ENCODE peak calls at places on chromosomes 3 and 15, in four cellular contexts. F is left lung, M is astrocyte of the spinal cord, H is HFFc6. V is an unnamed sample.

GRCh38 chr3:189797103-189797850 is 166.1 kb downstream of the TP63 start:
- DNase-seq in F (no peak), M (no peak), H (no peak), V (no peak)

GRCh38 chr15:38414351-38414750 is 39.6 kb upstream of the FAM98B start:
- DNase-seq in F (no peak), M (peak), H (peak), V (no peak)

GRCh38 chr15:62524848-62525247 is 359.8 kb upstream of the C2CD4B start:
- DNase-seq in F (no peak), M (no peak), H (peak), V (no peak)

GRCh38 chr3:25885544-25885943 is 95.7 kb downstream of the OXSM start:
- DNase-seq in F (no peak), M (no peak), H (no peak), V (no peak)

GRCh38 chr15:63501256-63502089 is 2.9 kb upstream of the USP3 start:
- DNase-seq in F (peak), M (peak), H (peak), V (peak)

GRCh38 chr15:78906310-78906608 is 33.6 kb downstream of the MORF4L1 start:
- DNase-seq in F (no peak), M (peak), H (peak), V (no peak)

GRCh38 chr15:49990835-49991540 is 128.0 kb downstream of the ATP8B4 start:
- DNase-seq in F (no peak), M (no peak), H (peak), V (no peak)

GRCh38 chr3:128584412-128585020 is 66.1 kb downstream of the RPN1 start:
- DNase-seq in F (no peak), M (peak), H (peak), V (peak)

GRCh38 chr3:108006077-108006675 is 84.7 kb downstream of the CD47 start:
- DNase-seq in F (peak), M (no peak), H (no peak), V (no peak)

GRCh38 chr3:21913791-21914190 is 162.8 kb upstream of the ZNF385D start:
- DNase-seq in F (no peak), M (peak), H (peak), V (no peak)

GRCh38 chr3:153315781-153316180 is 153.8 kb downstream of the RAP2B start:
- DNase-seq in F (no peak), M (peak), H (peak), V (no peak)

GRCh38 chr3:140342668-140343067 is 335.2 kb upstream of the TRIM42 start:
- DNase-seq in F (no peak), M (no peak), H (no peak), V (no peak)